ENCODE peak calls at places on chromosomes 6 and 20, in seven cellular contexts. I is gastrocnemius medialis, M is psoas muscle, P is IMR-90, J is uterus, Y is body of pancreas, N is breast epithelium. Q is an unnamed sample. For H3K36me3 and H3K4me1, the result is how much of the 10 kb centered on the place peaks cover.

GRCh38 chr20:60034231-60035110 is 76.2 kb downstream of the CDH26 start:
- DNase-seq in N (no peak), M (peak), Y (no peak), J (no peak), I (peak), P (no peak), Q (no peak)

GRCh38 chr6:9532621-9533557 is 882.0 kb downstream of the TFAP2A start:
- DNase-seq in J (no peak), M (no peak), N (no peak), Y (no peak), I (no peak), P (no peak), Q (no peak)

GRCh38 chr6:13089296-13089994 is 238.9 kb downstream of the TBC1D7 start:
- DNase-seq in P (no peak), J (no peak), M (no peak), N (no peak), I (no peak), Y (no peak), Q (no peak)

GRCh38 chr6:3756516-3757010 is 5.0 kb upstream of the PXDC1 start:
- DNase-seq in M (no peak), Y (no peak), J (no peak), I (no peak), P (no peak), N (no peak), Q (no peak)

GRCh38 chr20:18611492-18611891 is 23.6 kb downstream of the DTD1 start:
- DNase-seq in Y (no peak), N (no peak), J (no peak), P (no peak), I (no peak), M (no peak), Q (no peak)

GRCh38 chr6:149840345-149841075 is 23.6 kb downstream of the LRP11 start:
- DNase-seq in J (peak), N (peak), P (peak), Y (peak), M (peak), I (peak), Q (peak)

GRCh38 chr20:53737404-53738038 is 143.9 kb upstream of the ZNF217 start:
- DNase-seq in P (no peak), M (no peak), J (no peak), I (no peak), Y (no peak), N (no peak), Q (no peak)

GRCh38 chr20:58841539-58842264 is 9.0 kb downstream of the GNAS-AS1 start:
- DNase-seq in J (no peak), Y (no peak), N (no peak), M (no peak), I (no peak), P (no peak), Q (no peak)

GRCh38 chr6:91276315-91276714 is 689.4 kb upstream of the MAP3K7 start:
- DNase-seq in N (no peak), P (peak), Y (no peak), I (no peak), M (no peak), J (no peak), Q (no peak)

GRCh38 chr6:154292855-154293519 is 63.6 kb downstream of the IPCEF1 start:
- DNase-seq in M (no peak), P (peak), Y (no peak), I (no peak), J (no peak), N (no peak), Q (no peak)

GRCh38 chr6:70686548-70687133 is 19.0 kb downstream of the SMAP1 start:
- DNase-seq in J (no peak), N (no peak), Y (no peak), M (no peak), I (no peak), P (peak), Q (no peak)

GRCh38 chr20:61589055-61589385 is 337.0 kb downstream of the CDH4 start:
- DNase-seq in M (no peak), Y (no peak), N (no peak), P (peak), I (no peak), J (no peak), Q (no peak)

GRCh38 chr6:157682856-157683481 is 140.1 kb upstream of the SNX9 start:
- DNase-seq in J (peak), M (no peak), P (peak), N (no peak), I (no peak), Y (no peak), Q (no peak)

GRCh38 chr6:134706806-134707205 is 243.1 kb downstream of the ALDH8A1 start:
- DNase-seq in Y (no peak), N (no peak), J (no peak), M (no peak), I (no peak), P (peak), Q (no peak)

GRCh38 chr6:112851141-112851540 is 504.0 kb downstream of the RFPL4B start:
- DNase-seq in P (no peak), N (no peak), I (no peak), M (no peak), Y (no peak), J (no peak), Q (no peak)

GRCh38 chr20:35944189-35944588 is 10.1 kb downstream of the SCAND1 start:
- DNase-seq in P (no peak), M (no peak), Y (no peak), I (no peak), J (no peak), N (no peak), Q (no peak)

GRCh38 chr6:133240511-133241087 is 558 bp upstream of the EYA4 start:
- DNase-seq in I (peak), P (peak), Y (no peak), J (no peak), M (peak), N (no peak), Q (no peak)

GRCh38 chr6:11358904-11359840 is 126.7 kb upstream of the NEDD9 start:
- DNase-seq in Y (no peak), P (no peak), N (no peak), I (no peak), J (peak), M (no peak), Q (no peak)

GRCh38 chr6:32622545-32623401 is 14.4 kb upstream of the HLA-DQA1 start:
- DNase-seq in Y (no peak), N (no peak), P (peak), I (no peak), J (no peak), M (no peak), Q (peak)

GRCh38 chr20:35135867-35136586 is 11.1 kb downstream of the EDEM2 start:
- DNase-seq in J (peak), M (peak), P (peak), I (no peak), Y (no peak), N (peak), Q (peak)

GRCh38 chr6:22956029-22956715 is 386.8 kb downstream of the HDGFL1 start:
- DNase-seq in N (no peak), Y (no peak), P (no peak), J (no peak), M (no peak), I (no peak), Q (no peak)

GRCh38 chr6:41022294-41022693 is 16.7 kb downstream of the UNC5CL start:
- DNase-seq in J (no peak), P (no peak), I (no peak), M (no peak), Y (no peak), N (no peak), Q (no peak)

GRCh38 chr20:63114693-63115069 is 101.2 kb downstream of the YTHDF1 start:
- DNase-seq in P (no peak), Y (no peak), I (no peak), M (no peak), N (no peak), J (no peak), Q (no peak)

GRCh38 chr6:134295953-134296553 is 21.9 kb downstream of the SGK1 start:
- DNase-seq in N (no peak), Y (no peak), J (peak), I (no peak), P (peak), M (peak), Q (no peak)

GRCh38 chr6:42137192-42137753 is 5.1 kb downstream of the C6orf132 start:
- DNase-seq in N (peak), J (no peak), I (no peak), P (no peak), M (no peak), Y (peak), Q (no peak)

GRCh38 chr6:8435093-8435844 is at the start of gene SLC35B3:
- DNase-seq in Y (peak), N (peak), I (peak), P (peak), J (peak), M (peak), Q (peak)

GRCh38 chr6:144710207-144710606 is 425.1 kb downstream of the UTRN start:
- DNase-seq in J (no peak), I (no peak), N (peak), M (no peak), P (peak), Y (no peak), Q (no peak)

GRCh38 chr6:157667211-157668033 is 155.6 kb upstream of the SNX9 start:
- DNase-seq in N (peak), Y (peak), M (no peak), I (no peak), P (peak), J (peak), Q (no peak)

GRCh38 chr6:162887981-162888689 is 160.4 kb downstream of the PACRG start:
- DNase-seq in J (no peak), M (no peak), I (no peak), N (no peak), Y (peak), P (no peak), Q (no peak)

GRCh38 chr6:24004062-24004461 is 122.0 kb upstream of the NRSN1 start:
- DNase-seq in N (no peak), J (no peak), P (no peak), Y (no peak), M (no peak), I (no peak), Q (no peak)

GRCh38 chr6:46796842-46797241 is 3.7 kb downstream of the MEP1A start:
- DNase-seq in Y (no peak), P (no peak), M (no peak), J (no peak), I (no peak), N (no peak), Q (no peak)

GRCh38 chr20:42179768-42180167 is 561.6 kb upstream of the CHD6 start:
- DNase-seq in M (no peak), P (no peak), N (no peak), I (no peak), J (no peak), Y (no peak), Q (no peak)

GRCh38 chr6:217048-217659 is 75.1 kb upstream of the DUSP22 start:
- DNase-seq in I (no peak), P (no peak), J (no peak), N (no peak), Y (no peak), M (no peak), Q (no peak)

GRCh38 chr6:160782228-160782627 is 80.2 kb downstream of the PLG start:
- DNase-seq in M (no peak), N (no peak), I (no peak), P (no peak), J (no peak), Y (no peak), Q (no peak)

GRCh38 chr6:34859951-34860350 is 27.9 kb downstream of the TAF11 start:
- DNase-seq in P (no peak), M (no peak), I (no peak), N (no peak), Y (no peak), J (no peak), Q (no peak)
- H3K36me3 ChIP-seq in P (under half), M (half or more), I (half or more), N (under half), Y (under half), J (under half), Q (half or more)

GRCh38 chr20:31843288-31843687 is 2.1 kb downstream of the FOXS1 start:
- DNase-seq in M (no peak), P (no peak), Y (no peak), I (no peak), J (no peak), N (no peak), Q (no peak)
- H3K4me1 ChIP-seq in M (under half), P (under half), Y (under half), I (under half), J (under half), N (under half), Q (under half)

GRCh38 chr6:69265706-69266105 is 531.1 kb downstream of the LMBRD1 start:
- DNase-seq in Y (no peak), I (no peak), J (no peak), P (no peak), N (no peak), M (no peak), Q (no peak)

DNA sequence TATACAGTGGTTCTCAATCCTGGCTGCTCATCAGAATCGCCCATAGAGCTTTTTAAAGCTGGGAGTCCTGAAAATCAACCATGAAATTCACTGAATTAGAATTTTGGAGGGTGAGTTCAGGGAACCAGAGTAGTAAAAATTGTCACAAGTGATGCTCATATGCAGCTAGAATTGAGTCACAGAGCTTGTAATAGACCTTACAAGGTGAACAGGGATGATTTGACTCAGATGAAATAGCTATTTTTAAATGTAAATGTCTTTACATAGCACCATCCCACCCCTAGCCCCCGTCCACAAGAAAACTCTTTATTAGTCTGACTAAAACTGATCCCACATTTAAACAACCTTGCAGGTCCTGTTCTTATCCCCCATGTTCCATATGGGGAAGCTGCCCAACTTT is 531.7 kb downstream of the LMBRD1 start:
- DNase-seq in M (no peak), Y (no peak), N (no peak), I (no peak), J (no peak), P (no peak), Q (no peak)
- H3K36me3 ChIP-seq in M (under half), Y (under half), N (under half), I (under half), J (under half), P (under half), Q (under half)

DNA sequence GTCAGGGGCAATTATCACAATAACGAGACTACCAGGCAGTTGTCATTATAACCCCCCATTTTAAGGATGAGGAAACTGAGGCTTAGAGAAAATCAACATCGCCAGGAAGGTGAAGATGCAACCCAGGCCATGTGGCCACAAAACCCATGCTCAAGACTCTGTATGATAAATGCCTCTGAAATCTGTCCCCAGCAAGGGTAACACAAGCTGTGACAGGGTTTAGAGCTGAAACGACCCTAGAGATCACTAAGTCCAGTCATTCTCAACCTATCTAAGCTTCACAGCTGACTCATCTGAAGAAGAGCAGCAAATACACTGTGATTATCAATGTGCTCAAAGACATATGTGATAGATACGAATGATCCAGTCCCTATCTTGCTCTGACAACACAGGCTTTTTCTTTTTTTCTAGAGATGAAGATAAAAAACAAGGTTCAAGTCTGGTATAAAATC is 47.0 kb downstream of the ARHGAP18 start:
- DNase-seq in Y (no peak), N (no peak), J (no peak), P (no peak), M (no peak), I (no peak), Q (no peak)
- H3K4me1 ChIP-seq in Y (half or more), N (under half), J (under half), P (under half), M (under half), I (under half), Q (half or more)

GRCh38 chr6:159686697-159687096 is 6.3 kb downstream of the SOD2 start:
- DNase-seq in P (no peak), N (no peak), J (no peak), M (no peak), Y (no peak), I (no peak), Q (no peak)
- H3K36me3 ChIP-seq in P (half or more), N (under half), J (under half), M (half or more), Y (under half), I (half or more), Q (half or more)

DNA sequence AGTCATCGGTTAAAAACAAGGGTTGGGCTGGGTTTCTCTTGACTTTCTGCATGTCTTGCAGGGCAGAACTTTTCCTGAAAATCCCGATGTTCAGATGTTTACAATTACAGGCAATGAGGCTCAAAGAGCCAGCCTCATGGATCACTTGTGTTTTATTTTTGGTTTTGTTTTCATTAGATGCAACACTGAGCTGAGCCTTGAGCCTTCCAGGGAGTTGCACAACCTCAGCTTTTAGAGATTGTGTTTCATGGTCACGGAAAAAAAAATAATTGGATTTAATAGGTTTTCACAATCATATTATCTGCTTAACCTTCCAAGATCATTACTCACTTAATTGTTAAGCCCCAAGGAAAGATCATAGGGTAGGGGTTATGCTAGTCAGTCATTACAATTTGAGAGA is 288.1 kb upstream of the PRDM1 start:
- DNase-seq in N (no peak), Y (no peak), P (peak), J (peak), M (no peak), I (peak), Q (no peak)
- H3K4me1 ChIP-seq in N (under half), Y (under half), P (under half), J (under half), M (half or more), I (half or more), Q (under half)

GRCh38 chr20:1122388-1123315 is 4.2 kb downstream of the PSMF1 start:
- DNase-seq in Y (peak), P (peak), M (peak), I (no peak), N (peak), J (no peak), Q (peak)
- H3K36me3 ChIP-seq in Y (under half), P (under half), M (under half), I (under half), N (under half), J (under half), Q (half or more)

GRCh38 chr6:121873595-121873994 is 438.1 kb downstream of the GJA1 start:
- DNase-seq in N (no peak), P (no peak), I (no peak), M (no peak), Y (no peak), J (no peak), Q (no peak)
- H3K4me1 ChIP-seq in N (under half), P (under half), I (under half), M (under half), Y (under half), J (under half), Q (under half)